ENCODE peak calls at places on chromosomes 2 and 18, in five cellular contexts. V is GM13976, H is psoas muscle, B is T-helper 1 cell, A is mesothelial cell of epicardium. S is an unnamed sample.

GRCh38 chr2:126059379-126059778 is 596.6 kb upstream of the GYPC start:
- DNase-seq in H (no peak), B (no peak), V (no peak), A (no peak), S (no peak)

GRCh38 chr2:130841741-130842365 is 5.1 kb downstream of the ARHGEF4 start:
- DNase-seq in A (no peak), B (no peak), V (no peak), H (peak; percentile 16), S (no peak)

GRCh38 chr2:140892429-140892828 is 1238.4 kb downstream of the LRP1B start:
- DNase-seq in B (no peak), A (no peak), H (no peak), V (no peak), S (no peak)

GRCh38 chr18:34873966-34874365 is 163.9 kb downstream of the DTNA start:
- DNase-seq in A (no peak), B (no peak), H (no peak), V (no peak), S (no peak)

GRCh38 chr2:233542507-233542906 is 24.1 kb downstream of the USP40 start:
- DNase-seq in H (peak; percentile 58), V (no peak), A (no peak), B (no peak), S (no peak)

GRCh38 chr2:23606968-23607367 is 222.0 kb downstream of the KLHL29 start:
- DNase-seq in V (no peak), A (no peak), B (no peak), H (no peak), S (no peak)

GRCh38 chr18:78582131-78582789 is 397.4 kb upstream of the SALL3 start:
- DNase-seq in V (no peak), A (no peak), B (no peak), H (no peak), S (no peak)

GRCh38 chr2:228063558-228063957 is 117.9 kb downstream of the SPHKAP start:
- DNase-seq in V (no peak), H (no peak), B (no peak), A (no peak), S (no peak)

GRCh38 chr2:148817210-148817708 is 57.8 kb upstream of the KIF5C start:
- DNase-seq in V (no peak), B (no peak), H (no peak), A (no peak), S (no peak)

GRCh38 chr18:56919190-56919589 is 227.7 kb upstream of the BOD1L2 start:
- DNase-seq in A (no peak), B (no peak), H (no peak), V (no peak), S (no peak)

GRCh38 chr2:85330839-85331636 is 3.2 kb upstream of the TGOLN2 start:
- DNase-seq in V (no peak), H (no peak), A (no peak), B (no peak), S (no peak)

GRCh38 chr2:20049631-20050030 is 1.8 kb downstream of the LAPTM4A start:
- DNase-seq in V (no peak), A (no peak), B (no peak), H (no peak), S (no peak)

GRCh38 chr2:71615769-71616730 is 162.7 kb downstream of the DYSF start:
- DNase-seq in H (no peak), B (no peak), A (no peak), V (peak; percentile 8), S (no peak)

GRCh38 chr2:18604573-18604885 is 15.2 kb upstream of the NT5C1B start:
- DNase-seq in A (no peak), B (no peak), V (no peak), H (no peak), S (no peak)

GRCh38 chr2:134582547-134582899 is 136.3 kb downstream of the TMEM163 start:
- DNase-seq in V (no peak), H (no peak), B (no peak), A (no peak), S (no peak)

GRCh38 chr2:147632193-147632592 is 212.6 kb upstream of the ACVR2A start:
- DNase-seq in B (no peak), V (no peak), A (no peak), H (no peak), S (no peak)

GRCh38 chr2:130848518-130849210 is 11.9 kb downstream of the ARHGEF4 start:
- DNase-seq in B (no peak), H (no peak), V (no peak), A (no peak), S (no peak)

GRCh38 chr2:222946700-222947278 is 86.0 kb downstream of the ACSL3 start:
- DNase-seq in B (no peak), V (no peak), H (no peak), A (no peak), S (no peak)

GRCh38 chr2:60352491-60353405 is 200.7 kb downstream of the BCL11A start:
- DNase-seq in H (no peak), A (no peak), V (no peak), B (no peak), S (no peak)

GRCh38 chr18:11482271-11482670 is 127.1 kb upstream of the SLC35G4 start:
- DNase-seq in V (no peak), B (no peak), A (no peak), H (no peak), S (no peak)

GRCh38 chr18:45958730-45959129 is 8.4 kb downstream of the EPG5 start:
- DNase-seq in A (no peak), H (no peak), B (no peak), V (no peak), S (no peak)

GRCh38 chr2:37344453-37345361 is at the start of gene QPCT:
- DNase-seq in H (peak; percentile 64), V (peak; percentile 79), A (no peak), B (peak; percentile 50), S (peak; percentile 70)

GRCh38 chr2:235765181-235765820 is 271.5 kb downstream of the AGAP1 start:
- DNase-seq in A (no peak), H (no peak), V (no peak), B (no peak), S (no peak)

GRCh38 chr2:226776104-226776503 is 23.5 kb downstream of the IRS1 start:
- DNase-seq in V (no peak), A (no peak), B (no peak), H (no peak), S (no peak)

GRCh38 chr2:223043164-223043941 is 8.6 kb upstream of the KCNE4 start:
- DNase-seq in B (no peak), A (no peak), H (no peak), V (no peak), S (no peak)

GRCh38 chr2:53633441-53633840 is 134.2 kb upstream of the CHAC2 start:
- DNase-seq in V (no peak), H (no peak), B (no peak), A (no peak), S (no peak)

GRCh38 chr2:55309441-55309840 is 40.4 kb upstream of the MTIF2 start:
- DNase-seq in B (no peak), H (no peak), A (no peak), V (no peak), S (no peak)

GRCh38 chr2:60707750-60708371 is 48.2 kb upstream of the PAPOLG start:
- DNase-seq in V (peak; percentile 70), A (no peak), H (no peak), B (no peak), S (no peak)

GRCh38 chr2:5690718-5691658 is 1.2 kb upstream of the SOX11 start:
- DNase-seq in B (no peak), A (peak; percentile 70), V (no peak), H (no peak), S (no peak)

GRCh38 chr2:53490659-53491058 is 276.9 kb upstream of the CHAC2 start:
- DNase-seq in V (no peak), A (no peak), B (no peak), H (peak; percentile 59), S (no peak)

GRCh38 chr2:177983183-177983788 is 89.3 kb downstream of the PDE11A start:
- DNase-seq in A (no peak), B (no peak), H (no peak), V (peak; percentile 53), S (no peak)

GRCh38 chr2:188046437-188046836 is 245.2 kb upstream of the GULP1 start:
- DNase-seq in H (no peak), V (no peak), A (no peak), B (no peak), S (no peak)